ENCODE peak calls at places on chromosomes 2 and 18, in seven cellular contexts. Z, N, J, M, K, H and A are unnamed samples.

GRCh38 chr2:126849991-126850535 is 48.6 kb upstream of the TEX51 start:
- DNase-seq in Z (no peak), N (no peak), J (no peak), M (no peak), K (no peak), H (no peak), A (no peak)

GRCh38 chr2:238106339-238106697 is 6.2 kb downstream of the ESPNL start:
- DNase-seq in Z (no peak), N (peak), J (no peak), M (no peak), K (peak), H (no peak), A (peak)

GRCh38 chr2:140457483-140457882 is 1673.3 kb downstream of the LRP1B start:
- DNase-seq in Z (no peak), N (no peak), J (no peak), M (no peak), K (no peak), H (no peak), A (no peak)

GRCh38 chr18:29154196-29154757 is 977.3 kb upstream of the CDH2 start:
- DNase-seq in Z (no peak), N (no peak), J (no peak), M (no peak), K (no peak), H (no peak), A (no peak)

GRCh38 chr18:332007-332406 is 64.2 kb upstream of the THOC1 start:
- DNase-seq in Z (no peak), N (no peak), J (no peak), M (no peak), K (no peak), H (no peak), A (no peak)

GRCh38 chr2:118469103-118469502 is 378.3 kb downstream of the EN1 start:
- DNase-seq in Z (no peak), N (no peak), J (no peak), M (no peak), K (no peak), H (no peak), A (no peak)

GRCh38 chr2:23504591-23504990 is 119.6 kb downstream of the KLHL29 start:
- DNase-seq in Z (no peak), N (no peak), J (no peak), M (no peak), K (no peak), H (no peak), A (no peak)

GRCh38 chr2:24050041-24050655 is 607 bp downstream of the FKBP1B start:
- DNase-seq in Z (no peak), N (peak), J (no peak), M (no peak), K (peak), H (no peak), A (peak)

GRCh38 chr18:12015697-12016062 is 34.4 kb downstream of the IMPA2 start:
- DNase-seq in Z (peak), N (no peak), J (no peak), M (no peak), K (no peak), H (no peak), A (no peak)

GRCh38 chr2:98212733-98213132 is 125.8 kb downstream of the VWA3B start:
- DNase-seq in Z (no peak), N (no peak), J (no peak), M (no peak), K (no peak), H (no peak), A (no peak)

GRCh38 chr18:58754544-58755068 is 83.3 kb downstream of the MALT1 start:
- DNase-seq in Z (no peak), N (no peak), J (no peak), M (no peak), K (no peak), H (no peak), A (no peak)

GRCh38 chr2:46015671-46016070 is 281.5 kb upstream of the EPAS1 start:
- DNase-seq in Z (no peak), N (no peak), J (no peak), M (no peak), K (no peak), H (no peak), A (no peak)

GRCh38 chr2:76450024-76450475 is 739.3 kb upstream of the GCFC2 start:
- DNase-seq in Z (no peak), N (no peak), J (no peak), M (no peak), K (no peak), H (no peak), A (no peak)

GRCh38 chr2:237546876-237547395 is 19.4 kb upstream of the PRLH start:
- DNase-seq in Z (no peak), N (no peak), J (no peak), M (no peak), K (no peak), H (no peak), A (no peak)

GRCh38 chr18:77392323-77392722 is 142.7 kb downstream of the GALR1 start:
- DNase-seq in Z (no peak), N (no peak), J (no peak), M (no peak), K (no peak), H (no peak), A (no peak)

GRCh38 chr18:39380823-39381222 is 1815.2 kb upstream of the CELF4 start:
- DNase-seq in Z (no peak), N (no peak), J (no peak), M (no peak), K (no peak), H (no peak), A (no peak)

GRCh38 chr2:197538412-197538811 is 22.5 kb downstream of the MOB4 start:
- DNase-seq in Z (peak), N (no peak), J (no peak), M (no peak), K (no peak), H (no peak), A (no peak)

GRCh38 chr2:99481941-99482340 is 7.9 kb downstream of the REV1 start:
- DNase-seq in Z (no peak), N (peak), J (no peak), M (no peak), K (peak), H (no peak), A (peak)

GRCh38 chr2:74462054-74462785 is 3.0 kb downstream of the MOGS start:
- DNase-seq in Z (no peak), N (no peak), J (no peak), M (no peak), K (no peak), H (no peak), A (no peak)

GRCh38 chr2:140882671-140883620 is 1247.9 kb downstream of the LRP1B start:
- DNase-seq in Z (no peak), N (no peak), J (no peak), M (no peak), K (no peak), H (no peak), A (no peak)

GRCh38 chr2:200613692-200614091 is 27.9 kb downstream of the AOX1 start:
- DNase-seq in Z (no peak), N (no peak), J (no peak), M (no peak), K (no peak), H (no peak), A (no peak)